ENCODE peak calls at places on chromosomes 3 and 15, in nine cellular contexts. O is thyroid gland, J is IMR-90, B is body of pancreas, H is endothelial cell of umbilical vein, Q is heart left ventricle, C is gastrocnemius medialis, X is stomach, N is esophagus squamous epithelium. Z is an unnamed sample.

GRCh38 chr3:123244128-123244527 is 42.4 kb downstream of the SEC22A start:
- DNase-seq in C (no peak), N (no peak), Q (no peak), H (no peak), B (peak; percentile 37), O (peak; percentile 67), J (no peak), X (no peak), Z (no peak)

GRCh38 chr3:156648086-156648485 is 26.3 kb upstream of the TIPARP start:
- DNase-seq in B (no peak), C (no peak), Q (no peak), X (no peak), O (no peak), J (peak; percentile 75), N (no peak), H (no peak), Z (no peak)

GRCh38 chr15:42158941-42159340 is 2.5 kb upstream of the PLA2G4F start:
- DNase-seq in O (no peak), Q (no peak), B (no peak), J (no peak), C (no peak), N (no peak), X (peak; percentile 19), H (no peak), Z (no peak)

GRCh38 chr3:89446593-89446992 is 339.2 kb downstream of the EPHA3 start:
- DNase-seq in C (no peak), N (no peak), J (no peak), B (no peak), X (no peak), Q (no peak), H (no peak), O (no peak), Z (no peak)

GRCh38 chr3:126976906-126977305 is 6.0 kb upstream of the PLXNA1 start:
- DNase-seq in Q (no peak), B (no peak), J (no peak), X (no peak), H (no peak), C (no peak), O (no peak), N (no peak), Z (no peak)

GRCh38 chr15:101491739-101492640 is 2.5 kb upstream of the PCSK6 start:
- DNase-seq in B (no peak), N (no peak), O (no peak), Q (no peak), H (no peak), J (no peak), C (no peak), X (no peak), Z (no peak)

GRCh38 chr3:188287339-188287738 is 133.4 kb downstream of the LPP start:
- DNase-seq in C (no peak), B (no peak), O (no peak), J (no peak), N (no peak), X (no peak), Q (no peak), H (no peak), Z (no peak)

GRCh38 chr3:59595830-59596229 is 546.0 kb upstream of the CFAP20DC start:
- DNase-seq in C (no peak), X (no peak), O (no peak), N (no peak), H (no peak), Q (no peak), B (no peak), J (no peak), Z (no peak)

GRCh38 chr3:62149962-62150361 is 223.4 kb downstream of the FEZF2 start:
- DNase-seq in J (peak; percentile 77), C (peak; percentile 36), O (no peak), B (no peak), N (no peak), H (no peak), X (no peak), Q (peak; percentile 66), Z (no peak)

GRCh38 chr3:193545304-193545703 is 9.4 kb downstream of the ATP13A4 start:
- DNase-seq in Q (no peak), J (no peak), H (no peak), B (no peak), N (no peak), X (no peak), O (no peak), C (no peak), Z (no peak)

GRCh38 chr15:87843312-87843711 is 413.2 kb downstream of the NTRK3 start:
- DNase-seq in X (no peak), J (no peak), N (no peak), B (no peak), C (no peak), Q (no peak), H (no peak), O (no peak), Z (no peak)

GRCh38 chr3:113532698-113533533 is 561 bp downstream of the SIDT1 start:
- DNase-seq in N (no peak), O (peak; percentile 18), Q (no peak), J (no peak), X (peak; percentile 47), H (peak; percentile 23), C (no peak), B (peak; percentile 54), Z (peak; percentile 45)

GRCh38 chr3:118968111-118968510 is 66.5 kb downstream of the IGSF11 start:
- DNase-seq in C (no peak), Q (no peak), H (no peak), J (no peak), X (no peak), B (no peak), O (no peak), N (no peak), Z (no peak)

GRCh38 chr3:35663471-35663870 is 24.1 kb downstream of the ARPP21 start:
- DNase-seq in N (no peak), O (peak; percentile 9), H (no peak), C (peak; percentile 83), J (no peak), B (no peak), Q (peak; percentile 73), X (no peak), Z (peak; percentile 67)

GRCh38 chr15:67024998-67025368 is 40.4 kb upstream of the SMAD3 start:
- DNase-seq in H (peak; percentile 52), O (no peak), X (no peak), N (no peak), C (no peak), B (peak; percentile 42), Q (no peak), J (no peak), Z (no peak)

GRCh38 chr3:134677196-134677986 is 26.6 kb upstream of the KY start:
- DNase-seq in X (no peak), O (peak; percentile 79), N (no peak), J (no peak), B (no peak), C (no peak), Q (peak; percentile 71), H (peak; percentile 5), Z (no peak)

GRCh38 chr3:196179380-196180308 is 31.6 kb downstream of the ZDHHC19 start:
- DNase-seq in X (no peak), B (no peak), J (peak; percentile 77), H (peak; percentile 25), C (peak; percentile 60), N (no peak), Q (no peak), O (no peak), Z (peak; percentile 19)
- TF ChIP-seq POLR2A in X (no peak), B (no peak), J (no peak), H (no peak), C (peak; percentile 25), N (no peak), Q (no peak), O (no peak), Z (no peak)

DNA sequence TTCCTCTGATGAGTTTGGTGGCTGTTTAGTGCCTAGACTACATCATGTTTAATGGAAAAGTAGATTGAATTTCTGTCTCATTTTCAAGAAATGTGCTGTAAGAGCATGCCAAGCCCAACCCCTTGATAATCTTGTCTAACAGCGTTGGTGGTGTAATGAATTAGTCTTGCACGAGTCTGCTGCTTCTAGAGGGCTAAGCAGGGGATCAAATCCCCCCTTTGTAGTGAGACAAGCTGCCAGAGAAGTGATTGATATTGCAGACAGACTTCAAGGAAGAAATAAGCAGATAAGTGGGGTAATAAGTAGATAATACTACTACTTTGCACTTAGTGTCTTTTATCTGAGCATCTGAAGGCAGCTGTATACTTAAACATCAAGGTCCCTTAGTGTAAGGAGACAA is 141.4 kb downstream of the TP63 start:
- DNase-seq in N (no peak), Q (no peak), C (no peak), H (no peak), B (no peak), X (no peak), J (peak; percentile 20), O (no peak), Z (no peak)
- H3K4me3 ChIP-seq in N (no peak overlapping the region), Q (no peak overlapping the region), C (no peak overlapping the region), H (no peak overlapping the region), B (no peak overlapping the region), X (no peak overlapping the region), J (peak overlapping the region; percentile 19), O (no peak overlapping the region), Z (no peak overlapping the region)

GRCh38 chr3:9387322-9387655 is 10.1 kb upstream of the SETD5 start:
- DNase-seq in H (no peak), Q (no peak), O (no peak), J (no peak), B (no peak), X (no peak), N (no peak), C (no peak), Z (no peak)
- H3K27ac ChIP-seq in H (no peak overlapping the region), Q (no peak overlapping the region), O (no peak overlapping the region), J (no peak overlapping the region), B (no peak overlapping the region), X (no peak overlapping the region), N (peak overlapping the region; percentile 30), C (no peak overlapping the region), Z (no peak overlapping the region)

GRCh38 chr15:59218710-59219109 is 12.1 kb downstream of the LDHAL6B start:
- DNase-seq in O (no peak), B (no peak), C (no peak), H (no peak), Q (no peak), J (no peak), X (no peak), N (no peak), Z (no peak)

GRCh38 chr15:59223736-59224135 is 17.1 kb downstream of the LDHAL6B start:
- DNase-seq in O (no peak), N (no peak), Q (no peak), B (peak; percentile 18), C (no peak), J (no peak), X (no peak), H (no peak), Z (no peak)

GRCh38 chr15:59222106-59222505 is 15.5 kb downstream of the LDHAL6B start:
- DNase-seq in N (no peak), O (no peak), J (peak; percentile 83), Q (no peak), C (no peak), X (no peak), B (no peak), H (no peak), Z (no peak)

GRCh38 chr15:59222906-59223579 is 16.4 kb downstream of the LDHAL6B start:
- DNase-seq in H (no peak), J (no peak), N (no peak), Q (no peak), X (no peak), C (no peak), O (peak; percentile 8), B (no peak), Z (no peak)

DNA sequence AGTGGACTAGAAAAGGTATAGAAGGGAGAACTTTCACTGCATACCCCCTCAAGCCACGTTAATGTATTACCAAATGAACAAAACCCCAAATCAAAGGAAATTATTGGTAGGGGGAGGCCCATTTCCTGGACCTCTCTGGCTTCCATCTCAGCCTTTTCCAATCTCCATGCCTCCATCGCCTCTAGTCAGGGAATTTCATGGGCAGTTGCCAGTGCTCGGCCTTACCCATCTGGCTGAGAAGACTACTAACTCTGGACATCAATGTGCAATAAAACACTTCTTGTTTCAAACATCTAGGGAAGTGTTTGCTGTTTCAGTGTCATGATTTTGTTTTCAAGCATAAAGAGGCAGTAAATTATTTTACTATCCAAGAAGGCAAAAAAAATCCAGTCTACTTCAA is 14.8 kb downstream of the LDHAL6B start:
- DNase-seq in H (no peak), C (no peak), O (no peak), B (no peak), Q (no peak), J (no peak), N (no peak), X (no peak), Z (no peak)
- TF ChIP-seq POLR2A in H (no peak), C (no peak), O (no peak), B (no peak), Q (no peak), J (no peak), N (no peak), X (no peak), Z (no peak)

Z was measured in right lobe of liver.